ENCODE peak calls at places on chromosome 7, in five cellular contexts. One of them, this sample, is unnamed.

GRCh38 chr7:140062118-140062527 is 628 bp downstream of the PARP12 start:
- DNase-seq in nephron progenitor cell: no peak
- DNase-seq in WERI-Rb-1: no peak
- DNase-seq in tibial artery: no peak
- DNase-seq in CD4-positive, alpha-beta T cell: peak
- DNase-seq in this sample: no peak

GRCh38 chr7:151035902-151036301 is 7.7 kb downstream of the ABCB8 start:
- DNase-seq in tibial artery: no peak
- DNase-seq in WERI-Rb-1: no peak
- DNase-seq in CD4-positive, alpha-beta T cell: no peak
- DNase-seq in nephron progenitor cell: no peak
- DNase-seq in this sample: no peak

GRCh38 chr7:142774826-142775225 is 4.1 kb downstream of the PRSS2 start:
- DNase-seq in WERI-Rb-1: no peak
- DNase-seq in nephron progenitor cell: no peak
- DNase-seq in tibial artery: no peak
- DNase-seq in CD4-positive, alpha-beta T cell: no peak
- DNase-seq in this sample: no peak

GRCh38 chr7:17472939-17473338 is 174.5 kb downstream of the AHR start:
- DNase-seq in nephron progenitor cell: no peak
- DNase-seq in WERI-Rb-1: no peak
- DNase-seq in CD4-positive, alpha-beta T cell: no peak
- DNase-seq in tibial artery: no peak
- DNase-seq in this sample: no peak

GRCh38 chr7:50405246-50405645 is 44.9 kb downstream of the FIGNL1 start:
- DNase-seq in nephron progenitor cell: no peak
- DNase-seq in CD4-positive, alpha-beta T cell: no peak
- DNase-seq in WERI-Rb-1: no peak
- DNase-seq in tibial artery: no peak
- DNase-seq in this sample: no peak

GRCh38 chr7:115136796-115137443 is 215.0 kb downstream of the MDFIC start:
- DNase-seq in nephron progenitor cell: no peak
- DNase-seq in WERI-Rb-1: no peak
- DNase-seq in tibial artery: no peak
- DNase-seq in CD4-positive, alpha-beta T cell: no peak
- DNase-seq in this sample: no peak

GRCh38 chr7:92402920-92403759 is 44.1 kb upstream of the GATAD1 start:
- DNase-seq in CD4-positive, alpha-beta T cell: no peak
- DNase-seq in tibial artery: no peak
- DNase-seq in WERI-Rb-1: no peak
- DNase-seq in nephron progenitor cell: no peak
- DNase-seq in this sample: no peak

GRCh38 chr7:127885843-127886242 is 145.4 kb downstream of the LRRC4 start:
- DNase-seq in nephron progenitor cell: no peak
- DNase-seq in WERI-Rb-1: no peak
- DNase-seq in tibial artery: peak
- DNase-seq in CD4-positive, alpha-beta T cell: no peak
- DNase-seq in this sample: no peak

GRCh38 chr7:90655566-90655965 is 59.4 kb downstream of the CDK14 start:
- DNase-seq in CD4-positive, alpha-beta T cell: no peak
- DNase-seq in WERI-Rb-1: no peak
- DNase-seq in tibial artery: no peak
- DNase-seq in nephron progenitor cell: no peak
- DNase-seq in this sample: no peak

DNA sequence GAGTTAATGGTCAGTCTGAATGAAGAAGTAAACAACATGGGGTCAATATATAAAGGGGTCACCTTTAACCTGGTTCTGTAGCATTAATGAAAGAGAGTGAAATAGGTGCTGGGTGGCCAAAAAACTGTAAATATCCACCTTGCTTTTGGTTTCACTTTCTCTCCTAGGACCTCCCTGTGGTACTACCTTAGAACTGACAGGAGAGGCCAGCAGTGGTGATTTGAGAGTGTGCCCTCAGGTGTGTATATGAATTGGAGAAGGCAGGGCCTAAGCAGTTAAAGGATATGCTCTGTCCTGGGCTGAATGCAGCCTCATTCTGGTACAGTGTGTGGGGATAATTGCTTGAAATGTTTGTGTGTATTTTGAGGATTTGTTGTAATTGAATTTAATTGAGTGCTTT is 62.0 kb downstream of the BBS9 start:
- DNase-seq in nephron progenitor cell: no peak
- DNase-seq in CD4-positive, alpha-beta T cell: no peak
- DNase-seq in WERI-Rb-1: no peak
- DNase-seq in tibial artery: no peak
- DNase-seq in this sample: no peak
- TF ChIP-seq CTCF in nephron progenitor cell: no peak
- TF ChIP-seq CTCF in CD4-positive, alpha-beta T cell: no peak
- TF ChIP-seq CTCF in WERI-Rb-1: no peak
- TF ChIP-seq CTCF in tibial artery: no peak
- TF ChIP-seq CTCF in this sample: no peak

GRCh38 chr7:84720456-84721097 is 466.3 kb downstream of the SEMA3D start:
- DNase-seq in WERI-Rb-1: no peak
- DNase-seq in tibial artery: no peak
- DNase-seq in CD4-positive, alpha-beta T cell: no peak
- DNase-seq in nephron progenitor cell: no peak
- DNase-seq in this sample: no peak

GRCh38 chr7:84722086-84722485 is 464.8 kb downstream of the SEMA3D start:
- DNase-seq in CD4-positive, alpha-beta T cell: no peak
- DNase-seq in nephron progenitor cell: no peak
- DNase-seq in WERI-Rb-1: no peak
- DNase-seq in tibial artery: no peak
- DNase-seq in this sample: no peak

GRCh38 chr7:84722734-84723133 is 464.1 kb downstream of the SEMA3D start:
- DNase-seq in nephron progenitor cell: no peak
- DNase-seq in CD4-positive, alpha-beta T cell: no peak
- DNase-seq in tibial artery: no peak
- DNase-seq in WERI-Rb-1: peak
- DNase-seq in this sample: no peak
- TF ChIP-seq CTCF in nephron progenitor cell: no peak
- TF ChIP-seq CTCF in CD4-positive, alpha-beta T cell: no peak
- TF ChIP-seq CTCF in tibial artery: no peak
- TF ChIP-seq CTCF in WERI-Rb-1: no peak
- TF ChIP-seq CTCF in this sample: no peak

GRCh38 chr7:49099587-49100326 is 175.4 kb downstream of the CDC14C start:
- DNase-seq in nephron progenitor cell: no peak
- DNase-seq in CD4-positive, alpha-beta T cell: no peak
- DNase-seq in WERI-Rb-1: peak
- DNase-seq in tibial artery: no peak
- DNase-seq in this sample: no peak
- TF ChIP-seq CTCF in nephron progenitor cell: peak
- TF ChIP-seq CTCF in CD4-positive, alpha-beta T cell: no peak
- TF ChIP-seq CTCF in WERI-Rb-1: peak
- TF ChIP-seq CTCF in tibial artery: no peak
- TF ChIP-seq CTCF in this sample: peak

GRCh38 chr7:123351506-123352225 is 151.9 kb upstream of the SLC13A1 start:
- DNase-seq in WERI-Rb-1: no peak
- DNase-seq in CD4-positive, alpha-beta T cell: no peak
- DNase-seq in tibial artery: no peak
- DNase-seq in nephron progenitor cell: no peak
- DNase-seq in this sample: no peak

GRCh38 chr7:123351027-123351426 is 151.3 kb upstream of the SLC13A1 start:
- DNase-seq in nephron progenitor cell: no peak
- DNase-seq in CD4-positive, alpha-beta T cell: no peak
- DNase-seq in WERI-Rb-1: no peak
- DNase-seq in tibial artery: no peak
- DNase-seq in this sample: no peak

GRCh38 chr7:123352226-123352550 is 152.4 kb upstream of the SLC13A1 start:
- DNase-seq in tibial artery: no peak
- DNase-seq in WERI-Rb-1: peak
- DNase-seq in nephron progenitor cell: no peak
- DNase-seq in CD4-positive, alpha-beta T cell: no peak
- DNase-seq in this sample: no peak

GRCh38 chr7:123352957-123353356 is 153.2 kb upstream of the SLC13A1 start:
- DNase-seq in CD4-positive, alpha-beta T cell: no peak
- DNase-seq in tibial artery: no peak
- DNase-seq in nephron progenitor cell: no peak
- DNase-seq in WERI-Rb-1: no peak
- DNase-seq in this sample: no peak

GRCh38 chr7:123355576-123356195 is 155.9 kb upstream of the SLC13A1 start:
- DNase-seq in WERI-Rb-1: no peak
- DNase-seq in tibial artery: no peak
- DNase-seq in nephron progenitor cell: no peak
- DNase-seq in CD4-positive, alpha-beta T cell: no peak
- DNase-seq in this sample: no peak
- TF ChIP-seq CTCF in WERI-Rb-1: peak
- TF ChIP-seq CTCF in tibial artery: no peak
- TF ChIP-seq CTCF in nephron progenitor cell: no peak
- TF ChIP-seq CTCF in CD4-positive, alpha-beta T cell: no peak
- TF ChIP-seq CTCF in this sample: no peak

GRCh38 chr7:34928052-34928451 is 109.2 kb downstream of the DPY19L1 start:
- DNase-seq in CD4-positive, alpha-beta T cell: peak
- DNase-seq in WERI-Rb-1: peak
- DNase-seq in tibial artery: no peak
- DNase-seq in nephron progenitor cell: peak
- DNase-seq in this sample: peak
- TF ChIP-seq CTCF in CD4-positive, alpha-beta T cell: peak
- TF ChIP-seq CTCF in WERI-Rb-1: peak
- TF ChIP-seq CTCF in tibial artery: no peak
- TF ChIP-seq CTCF in nephron progenitor cell: peak
- TF ChIP-seq CTCF in this sample: peak

DNA sequence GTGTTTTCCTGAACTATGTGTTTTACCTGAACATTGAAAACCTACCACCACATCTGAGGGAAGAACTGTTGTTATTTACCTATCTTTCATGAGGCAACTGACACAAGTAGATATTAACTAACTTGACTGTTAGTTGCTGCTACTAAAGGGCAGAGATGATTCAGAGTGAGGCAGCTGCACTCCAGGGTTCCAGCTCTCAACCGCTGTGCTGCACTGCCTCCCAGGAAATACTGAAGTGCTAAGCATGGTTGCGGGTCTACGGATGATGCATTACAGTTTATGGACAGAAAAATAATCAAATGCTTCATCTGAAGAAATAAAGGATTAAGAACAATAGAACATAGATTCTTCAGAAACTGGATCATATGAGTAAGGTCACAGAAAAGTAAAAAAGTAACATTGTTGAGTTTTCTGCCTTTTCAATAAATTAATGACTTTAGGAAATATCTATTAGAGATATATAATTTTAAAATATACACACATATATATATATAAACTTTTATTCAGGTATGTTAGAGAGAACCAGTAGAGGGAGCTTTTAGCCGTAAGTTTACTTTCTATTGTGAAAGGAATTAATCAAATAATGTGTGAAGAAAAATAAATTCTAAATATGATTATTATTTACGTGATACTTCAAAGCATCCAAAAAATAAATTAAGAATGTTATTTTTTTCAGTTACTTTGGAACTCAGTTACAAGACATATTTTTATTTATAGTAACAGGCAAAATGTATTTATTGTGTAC is 620.0 kb downstream of the CNTNAP2 start:
- DNase-seq in nephron progenitor cell: no peak
- DNase-seq in CD4-positive, alpha-beta T cell: no peak
- DNase-seq in WERI-Rb-1: no peak
- DNase-seq in tibial artery: no peak
- DNase-seq in this sample: no peak
- TF ChIP-seq CTCF in nephron progenitor cell: no peak
- TF ChIP-seq CTCF in CD4-positive, alpha-beta T cell: no peak
- TF ChIP-seq CTCF in WERI-Rb-1: no peak
- TF ChIP-seq CTCF in tibial artery: no peak
- TF ChIP-seq CTCF in this sample: peak

DNA sequence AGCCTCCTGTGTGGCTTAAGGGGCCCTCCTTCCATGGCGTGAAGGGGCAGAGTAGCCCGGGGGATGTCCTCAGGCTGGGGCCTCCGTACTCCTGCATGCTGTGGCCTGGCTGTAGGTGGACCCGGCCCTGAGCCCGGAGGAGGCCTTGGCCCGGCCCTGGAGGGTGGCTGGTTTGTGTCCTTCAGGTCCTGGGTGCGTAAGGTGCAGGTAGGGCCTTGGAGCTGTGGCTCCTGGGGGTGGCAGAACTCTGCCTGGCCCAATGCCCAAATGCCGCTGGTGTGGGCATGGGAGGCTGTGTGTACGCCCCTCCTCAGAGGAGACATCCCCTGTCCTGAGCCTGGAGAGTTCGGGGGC is 26.9 kb upstream of the AMZ1 start:
- DNase-seq in nephron progenitor cell: no peak
- DNase-seq in CD4-positive, alpha-beta T cell: no peak
- DNase-seq in WERI-Rb-1: no peak
- DNase-seq in tibial artery: no peak
- DNase-seq in this sample: no peak
- TF ChIP-seq CTCF in nephron progenitor cell: no peak
- TF ChIP-seq CTCF in CD4-positive, alpha-beta T cell: no peak
- TF ChIP-seq CTCF in WERI-Rb-1: no peak
- TF ChIP-seq CTCF in tibial artery: no peak
- TF ChIP-seq CTCF in this sample: no peak

DNA sequence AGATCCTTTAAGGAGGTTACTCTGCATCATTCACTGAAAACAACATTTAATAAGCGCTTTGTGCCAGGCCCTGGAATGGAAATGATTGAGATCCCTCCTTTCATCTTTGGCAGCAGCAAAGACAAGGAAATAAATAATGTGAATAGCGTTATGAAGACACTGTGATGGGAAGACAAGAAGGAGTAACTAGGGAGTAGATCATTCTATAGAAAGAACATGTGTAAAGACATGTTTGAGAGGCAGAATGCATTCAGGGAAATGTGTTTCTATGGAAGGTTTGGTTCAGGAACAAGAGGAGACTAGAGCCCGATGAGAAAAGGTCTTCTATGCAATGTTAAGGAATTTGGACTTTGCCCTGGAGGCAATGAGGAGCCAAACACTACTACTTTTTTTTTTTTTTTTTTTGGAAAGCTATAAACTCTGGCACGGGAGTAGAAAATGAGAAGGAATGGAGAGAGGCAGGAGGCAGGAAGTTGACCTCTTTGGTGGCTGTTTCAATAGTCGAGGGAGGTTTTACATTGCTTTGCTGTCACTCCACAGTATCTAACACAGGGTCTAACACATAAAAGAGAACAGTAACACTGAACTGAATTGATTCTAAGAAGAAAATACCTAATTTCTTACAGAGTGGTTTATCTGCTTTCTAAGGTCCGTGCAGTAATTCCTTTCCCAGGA is 44.9 kb downstream of the SMURF1 start:
- DNase-seq in nephron progenitor cell: no peak
- DNase-seq in CD4-positive, alpha-beta T cell: no peak
- DNase-seq in WERI-Rb-1: no peak
- DNase-seq in tibial artery: no peak
- DNase-seq in this sample: no peak
- TF ChIP-seq CTCF in nephron progenitor cell: no peak
- TF ChIP-seq CTCF in CD4-positive, alpha-beta T cell: no peak
- TF ChIP-seq CTCF in WERI-Rb-1: no peak
- TF ChIP-seq CTCF in tibial artery: no peak
- TF ChIP-seq CTCF in this sample: no peak

DNA sequence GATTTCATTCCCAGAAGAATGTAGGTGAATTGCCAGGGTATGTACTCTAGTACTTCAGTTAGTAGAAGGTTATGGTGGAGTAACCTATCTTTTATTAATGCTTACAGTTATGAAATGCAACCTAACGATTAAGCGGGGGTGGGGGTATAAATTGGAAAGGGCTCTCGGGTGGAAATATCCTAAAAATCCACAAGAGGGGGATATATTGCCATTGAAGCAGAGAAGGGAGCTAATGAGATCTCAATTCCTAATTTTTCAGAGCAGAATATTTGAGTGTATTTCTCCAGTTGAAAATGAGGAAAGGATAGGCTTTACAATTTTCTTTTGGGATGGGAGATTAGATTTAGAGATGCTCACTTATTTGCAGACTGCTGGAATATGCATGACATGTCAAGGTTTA is 90.8 kb downstream of the DNAJB9 start:
- DNase-seq in nephron progenitor cell: no peak
- DNase-seq in tibial artery: no peak
- DNase-seq in WERI-Rb-1: no peak
- DNase-seq in CD4-positive, alpha-beta T cell: no peak
- DNase-seq in this sample: no peak
- TF ChIP-seq CTCF in nephron progenitor cell: peak
- TF ChIP-seq CTCF in tibial artery: no peak
- TF ChIP-seq CTCF in WERI-Rb-1: peak
- TF ChIP-seq CTCF in CD4-positive, alpha-beta T cell: no peak
- TF ChIP-seq CTCF in this sample: peak